ENCODE peak calls at places on chromosome X, in four cellular contexts. F is CD4-positive, alpha-beta T cell; Z is RPMI8226; W is stimulated activated CD8-positive, alpha-beta memory T cell treated with anti-CD3 and anti-CD28 coated beads, Interleukin-7, amount 100 ng/mL, for 1 hour. D is an unnamed sample.
A peak's percentile ranks its signal among the peaks of the same experiment; 100 is the strongest.

GRCh38 chrX:42686296-42686695 is 91.7 kb downstream of the PPP1R2C start:
- DNase-seq in F (no peak), Z (no peak), W (no peak), D (no peak)

GRCh38 chrX:103254921-103255455 is at the start of gene TCEAL8:
- DNase-seq in F (peak; percentile 27), Z (peak; percentile 40), W (peak; percentile 29), D (peak; percentile 61)

GRCh38 chrX:108584617-108585211 is 145.1 kb downstream of the COL4A5 start:
- DNase-seq in F (no peak), Z (peak; percentile 12), W (no peak), D (peak; percentile 31)

GRCh38 chrX:11541510-11541909 is 124.2 kb downstream of the ARHGAP6 start:
- DNase-seq in F (no peak), Z (no peak), W (no peak), D (no peak)

GRCh38 chrX:53320543-53321215 is 39.3 kb upstream of the IQSEC2 start:
- DNase-seq in F (no peak), Z (no peak), W (no peak), D (no peak)

GRCh38 chrX:142089193-142089592 is 115.9 kb downstream of the MAGEC2 start:
- DNase-seq in F (no peak), Z (no peak), W (no peak), D (peak; percentile 1)

GRCh38 chrX:72105436-72105835 is 26.3 kb downstream of the RTL5 start:
- DNase-seq in F (peak; percentile 37), Z (no peak), W (no peak), D (no peak)

GRCh38 chrX:2707334-2707760 is 16.3 kb downstream of the CD99 start:
- DNase-seq in F (peak; percentile 35), Z (peak; percentile 93), W (peak; percentile 29), D (peak; percentile 87)

GRCh38 chrX:42739258-42739657 is 38.7 kb downstream of the PPP1R2C start:
- DNase-seq in F (no peak), Z (peak; percentile 3), W (no peak), D (peak; percentile 13)

GRCh38 chrX:53133400-53133799 is 39.5 kb downstream of the KANTR start:
- DNase-seq in F (no peak), Z (no peak), W (no peak), D (no peak)

GRCh38 chrX:63750846-63751245 is 34.2 kb downstream of the ARHGEF9 start:
- DNase-seq in F (no peak), Z (no peak), W (no peak), D (no peak)

GRCh38 chrX:24145340-24146186 is 4.0 kb upstream of the ZFX start:
- DNase-seq in F (no peak), Z (no peak), W (no peak), D (no peak)

GRCh38 chrX:40878821-40879571 is 143.7 kb upstream of the MED14 start:
- DNase-seq in F (no peak), Z (no peak), W (no peak), D (no peak)

GRCh38 chrX:53260836-53261235 is 20.5 kb downstream of the IQSEC2 start:
- DNase-seq in F (no peak), Z (no peak), W (no peak), D (no peak)

GRCh38 chrX:153061732-153062131 is 5.5 kb downstream of the PNMA3 start:
- DNase-seq in F (no peak), Z (no peak), W (no peak), D (no peak)

GRCh38 chrX:136725446-136726104 is 55.2 kb downstream of the ARHGEF6 start:
- DNase-seq in F (no peak), Z (no peak), W (no peak), D (no peak)

GRCh38 chrX:2974946-2975345 is 31.4 kb upstream of the ARSH start:
- DNase-seq in F (no peak), Z (no peak), W (no peak), D (no peak)

GRCh38 chrX:2819345-2820130 is 9.2 kb upstream of the GYG2 start:
- DNase-seq in F (no peak), Z (peak; percentile 43), W (no peak), D (peak; percentile 4)

GRCh38 chrX:150504399-150505186 is 63.8 kb upstream of the MTM1 start:
- DNase-seq in F (no peak), Z (no peak), W (no peak), D (no peak)